ENCODE peak calls at places on chromosome 12, in four cellular contexts. One of them, this sample, is unnamed.

GRCh38 chr12:24754690-24755638 is 193.9 kb downstream of the BCAT1 start:
- DNase-seq in naive thymus-derived CD4-positive, alpha-beta T cell: no peak
- DNase-seq in fibroblast of mammary gland: peak; percentile 92
- DNase-seq in RCC 7860: peak; percentile 77
- DNase-seq in this sample: peak; percentile 28

GRCh38 chr12:89469361-89469760 is 55.2 kb downstream of the GALNT4 start:
- DNase-seq in fibroblast of mammary gland: peak; percentile 54
- DNase-seq in RCC 7860: no peak
- DNase-seq in naive thymus-derived CD4-positive, alpha-beta T cell: no peak
- DNase-seq in this sample: no peak

GRCh38 chr12:50103767-50104321 is at the start of gene GPD1:
- DNase-seq in RCC 7860: no peak
- DNase-seq in fibroblast of mammary gland: peak; percentile 28
- DNase-seq in naive thymus-derived CD4-positive, alpha-beta T cell: no peak
- DNase-seq in this sample: peak; percentile 65

GRCh38 chr12:31326689-31327659 is 1.0 kb upstream of the SINHCAF start:
- DNase-seq in RCC 7860: no peak
- DNase-seq in fibroblast of mammary gland: no peak
- DNase-seq in naive thymus-derived CD4-positive, alpha-beta T cell: no peak
- DNase-seq in this sample: no peak

GRCh38 chr12:79187032-79187431 is 322.5 kb downstream of the SYT1 start:
- DNase-seq in RCC 7860: no peak
- DNase-seq in naive thymus-derived CD4-positive, alpha-beta T cell: no peak
- DNase-seq in fibroblast of mammary gland: no peak
- DNase-seq in this sample: no peak

GRCh38 chr12:22856120-22856699 is 231.2 kb downstream of the ETNK1 start:
- DNase-seq in fibroblast of mammary gland: peak; percentile 63
- DNase-seq in RCC 7860: peak; percentile 37
- DNase-seq in naive thymus-derived CD4-positive, alpha-beta T cell: no peak
- DNase-seq in this sample: peak; percentile 54

GRCh38 chr12:107461222-107461980 is 224.2 kb upstream of the PWP1 start:
- DNase-seq in naive thymus-derived CD4-positive, alpha-beta T cell: no peak
- DNase-seq in fibroblast of mammary gland: peak; percentile 94
- DNase-seq in RCC 7860: peak; percentile 81
- DNase-seq in this sample: no peak

GRCh38 chr12:116123511-116124258 is 153.8 kb downstream of the MED13L start:
- DNase-seq in RCC 7860: peak; percentile 11
- DNase-seq in naive thymus-derived CD4-positive, alpha-beta T cell: no peak
- DNase-seq in fibroblast of mammary gland: peak; percentile 73
- DNase-seq in this sample: no peak

GRCh38 chr12:89632778-89633177 is 75.9 kb downstream of the ATP2B1 start:
- DNase-seq in naive thymus-derived CD4-positive, alpha-beta T cell: no peak
- DNase-seq in RCC 7860: no peak
- DNase-seq in fibroblast of mammary gland: no peak
- DNase-seq in this sample: peak; percentile 53

GRCh38 chr12:91037301-91037700 is 20.5 kb downstream of the KERA start:
- DNase-seq in fibroblast of mammary gland: peak; percentile 51
- DNase-seq in RCC 7860: no peak
- DNase-seq in naive thymus-derived CD4-positive, alpha-beta T cell: no peak
- DNase-seq in this sample: no peak

GRCh38 chr12:106863185-106863584 is 88.7 kb downstream of the RIC8B start:
- DNase-seq in fibroblast of mammary gland: no peak
- DNase-seq in RCC 7860: no peak
- DNase-seq in naive thymus-derived CD4-positive, alpha-beta T cell: no peak
- DNase-seq in this sample: no peak

GRCh38 chr12:1630081-1630826 is 1.2 kb downstream of the WNT5B start:
- DNase-seq in naive thymus-derived CD4-positive, alpha-beta T cell: peak; percentile 16
- DNase-seq in fibroblast of mammary gland: peak; percentile 40
- DNase-seq in RCC 7860: no peak
- DNase-seq in this sample: peak; percentile 71

GRCh38 chr12:50351120-50352043 is 45.0 kb downstream of the FAM186A start:
- DNase-seq in naive thymus-derived CD4-positive, alpha-beta T cell: no peak
- DNase-seq in RCC 7860: no peak
- DNase-seq in fibroblast of mammary gland: peak; percentile 28
- DNase-seq in this sample: peak; percentile 85

This sample was measured in LoVo.